ENCODE peak calls at places on chromosome X, in eight cellular contexts. F is fibroblast of pulmonary artery, E is GM12865, U is astrocyte, L is fibroblast of lung, R is choroid plexus epithelial cell, Y is kidney epithelial cell, P is spleen. Z is an unnamed sample.

GRCh38 chrX:30364229-30364628 is 55.0 kb upstream of the NR0B1 start:
- DNase-seq in F (no peak), E (no peak), U (no peak), L (no peak), R (no peak), Y (no peak), P (no peak), Z (no peak)

GRCh38 chrX:118216488-118216887 is 99.9 kb upstream of the KLHL13 start:
- DNase-seq in F (no peak), E (no peak), U (no peak), L (no peak), R (no peak), Y (peak), P (no peak), Z (no peak)

GRCh38 chrX:3052864-3053263 is 11.6 kb downstream of the ARSF start:
- DNase-seq in F (no peak), E (no peak), U (no peak), L (no peak), R (no peak), Y (no peak), P (no peak), Z (no peak)

GRCh38 chrX:127708155-127708554 is 344.0 kb downstream of the ACTRT1 start:
- DNase-seq in F (no peak), E (no peak), U (no peak), L (no peak), R (no peak), Y (no peak), P (no peak), Z (no peak)

GRCh38 chrX:19739683-19740082 is 147.7 kb downstream of the SH3KBP1 start:
- DNase-seq in F (peak), E (peak), U (peak), L (peak), R (peak), Y (no peak), P (peak), Z (peak)

GRCh38 chrX:57918750-57919436 is 8.6 kb upstream of the ZXDA start:
- DNase-seq in F (peak), E (peak), U (no peak), L (no peak), R (peak), Y (no peak), P (no peak), Z (no peak)

GRCh38 chrX:38880460-38880859 is 79.2 kb downstream of the MID1IP1 start:
- DNase-seq in F (no peak), E (no peak), U (peak), L (peak), R (no peak), Y (no peak), P (no peak), Z (no peak)

GRCh38 chrX:119093991-119094741 is 21.4 kb downstream of the CT47C1 start:
- DNase-seq in F (no peak), E (no peak), U (no peak), L (peak), R (no peak), Y (no peak), P (no peak), Z (no peak)

GRCh38 chrX:109943092-109943739 is 59.7 kb upstream of the TMEM164 start:
- DNase-seq in F (no peak), E (no peak), U (peak), L (peak), R (no peak), Y (no peak), P (no peak), Z (no peak)

GRCh38 chrX:111133389-111133788 is 37.4 kb downstream of the PAK3 start:
- DNase-seq in F (peak), E (no peak), U (no peak), L (peak), R (no peak), Y (no peak), P (no peak), Z (no peak)

GRCh38 chrX:96432647-96433046 is 252.0 kb upstream of the DIAPH2 start:
- DNase-seq in F (peak), E (no peak), U (no peak), L (peak), R (peak), Y (no peak), P (no peak), Z (no peak)

GRCh38 chrX:124529786-124530185 is 183.4 kb downstream of the SH2D1A start:
- DNase-seq in F (no peak), E (no peak), U (no peak), L (no peak), R (no peak), Y (no peak), P (no peak), Z (no peak)

GRCh38 chrX:3268804-3269203 is 77.6 kb downstream of the MXRA5 start:
- DNase-seq in F (no peak), E (no peak), U (peak), L (peak), R (no peak), Y (no peak), P (no peak), Z (peak)

GRCh38 chrX:121579016-121579760 is 531.8 kb downstream of the GLUD2 start:
- DNase-seq in F (peak), E (peak), U (no peak), L (peak), R (peak), Y (no peak), P (no peak), Z (peak)

GRCh38 chrX:154986826-154987575 is 35.5 kb downstream of the F8 start:
- DNase-seq in F (peak), E (peak), U (no peak), L (no peak), R (peak), Y (no peak), P (no peak), Z (no peak)

GRCh38 chrX:154979671-154980070 is 42.9 kb downstream of the F8 start:
- DNase-seq in F (peak), E (no peak), U (no peak), L (no peak), R (no peak), Y (no peak), P (no peak), Z (no peak)

GRCh38 chrX:154980330-154981115 is 42.0 kb downstream of the F8 start:
- DNase-seq in F (peak), E (peak), U (peak), L (peak), R (peak), Y (peak), P (peak), Z (peak)

GRCh38 chrX:154981116-154981411 is 41.5 kb downstream of the F8 start:
- DNase-seq in F (no peak), E (no peak), U (no peak), L (no peak), R (no peak), Y (no peak), P (no peak), Z (no peak)
- H3K4me3 ChIP-seq in F (no peak), E (no peak), U (peak), L (no peak), R (peak), Y (no peak), P (no peak), Z (no peak)

DNA sequence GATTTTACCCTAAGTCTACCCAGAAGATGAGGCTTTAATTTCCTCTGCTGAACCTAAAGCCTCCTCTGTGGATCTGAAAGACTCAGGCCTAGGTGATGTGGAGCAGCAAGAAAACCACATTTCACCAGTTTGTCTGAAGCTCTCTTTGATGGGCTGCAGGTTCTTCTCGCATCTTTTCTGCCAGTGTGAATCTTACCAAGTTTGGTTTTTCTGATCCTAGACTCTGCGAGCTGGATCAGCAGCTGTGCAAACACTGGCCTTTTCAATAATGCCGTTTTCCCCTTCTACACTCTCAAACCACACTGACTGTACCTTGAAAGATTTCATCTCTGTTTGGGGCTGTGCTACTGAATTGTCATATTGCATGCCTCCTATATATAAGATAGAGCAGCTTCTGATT is 133.5 kb upstream of the FAM9C start:
- DNase-seq in F (no peak), E (no peak), U (no peak), L (no peak), R (no peak), Y (no peak), P (no peak), Z (no peak)
- TF ChIP-seq CTCF in F (no peak), E (no peak), U (no peak), L (no peak), R (no peak), Y (no peak), P (no peak), Z (no peak)

DNA sequence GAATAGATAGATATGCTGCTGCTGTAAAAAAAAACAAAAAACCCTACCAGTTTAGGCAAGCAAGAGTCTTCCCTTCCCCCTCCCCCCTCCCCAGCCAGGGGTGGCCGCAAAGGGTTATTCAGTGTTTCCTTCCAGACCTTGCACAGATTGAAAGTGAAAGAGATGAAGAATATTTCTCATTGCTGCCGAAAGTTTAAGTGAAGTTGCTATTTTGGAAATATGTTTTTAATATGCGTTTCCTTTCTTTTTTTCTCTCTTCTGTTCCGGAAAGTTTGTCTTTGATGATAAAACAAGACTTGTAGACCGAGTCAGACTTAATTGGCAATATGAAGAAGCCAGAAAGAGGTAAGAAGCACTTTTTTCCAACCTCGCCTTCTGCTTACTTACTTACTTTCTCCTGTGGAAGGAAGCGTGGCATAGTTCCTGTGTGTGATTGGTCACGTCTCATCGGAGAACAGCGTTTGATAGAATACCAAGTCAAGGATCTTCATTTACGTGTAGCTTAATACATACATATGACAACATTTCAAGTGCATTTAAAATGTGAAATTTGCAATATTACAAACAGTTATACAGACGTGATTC is 58.4 kb upstream of the CLCN4 start:
- DNase-seq in F (no peak), E (peak), U (no peak), L (no peak), R (peak), Y (no peak), P (no peak), Z (no peak)
- H3K4me3 ChIP-seq in F (no peak), E (peak), U (no peak), L (no peak), R (no peak), Y (no peak), P (peak), Z (no peak)

GRCh38 chrX:48575642-48576041 is 1.4 kb downstream of the RBM3 start:
- DNase-seq in F (no peak), E (no peak), U (no peak), L (no peak), R (no peak), Y (no peak), P (no peak), Z (no peak)

GRCh38 chrX:48576108-48576507 is 1.8 kb downstream of the RBM3 start:
- DNase-seq in F (no peak), E (no peak), U (no peak), L (no peak), R (no peak), Y (no peak), P (no peak), Z (no peak)

GRCh38 chrX:48573690-48574269 is 504 bp upstream of the RBM3 start:
- DNase-seq in F (no peak), E (no peak), U (no peak), L (no peak), R (peak), Y (no peak), P (peak), Z (no peak)

GRCh38 chrX:48578661-48579128 is 4.4 kb downstream of the RBM3 start:
- DNase-seq in F (no peak), E (no peak), U (no peak), L (no peak), R (no peak), Y (no peak), P (no peak), Z (no peak)

DNA sequence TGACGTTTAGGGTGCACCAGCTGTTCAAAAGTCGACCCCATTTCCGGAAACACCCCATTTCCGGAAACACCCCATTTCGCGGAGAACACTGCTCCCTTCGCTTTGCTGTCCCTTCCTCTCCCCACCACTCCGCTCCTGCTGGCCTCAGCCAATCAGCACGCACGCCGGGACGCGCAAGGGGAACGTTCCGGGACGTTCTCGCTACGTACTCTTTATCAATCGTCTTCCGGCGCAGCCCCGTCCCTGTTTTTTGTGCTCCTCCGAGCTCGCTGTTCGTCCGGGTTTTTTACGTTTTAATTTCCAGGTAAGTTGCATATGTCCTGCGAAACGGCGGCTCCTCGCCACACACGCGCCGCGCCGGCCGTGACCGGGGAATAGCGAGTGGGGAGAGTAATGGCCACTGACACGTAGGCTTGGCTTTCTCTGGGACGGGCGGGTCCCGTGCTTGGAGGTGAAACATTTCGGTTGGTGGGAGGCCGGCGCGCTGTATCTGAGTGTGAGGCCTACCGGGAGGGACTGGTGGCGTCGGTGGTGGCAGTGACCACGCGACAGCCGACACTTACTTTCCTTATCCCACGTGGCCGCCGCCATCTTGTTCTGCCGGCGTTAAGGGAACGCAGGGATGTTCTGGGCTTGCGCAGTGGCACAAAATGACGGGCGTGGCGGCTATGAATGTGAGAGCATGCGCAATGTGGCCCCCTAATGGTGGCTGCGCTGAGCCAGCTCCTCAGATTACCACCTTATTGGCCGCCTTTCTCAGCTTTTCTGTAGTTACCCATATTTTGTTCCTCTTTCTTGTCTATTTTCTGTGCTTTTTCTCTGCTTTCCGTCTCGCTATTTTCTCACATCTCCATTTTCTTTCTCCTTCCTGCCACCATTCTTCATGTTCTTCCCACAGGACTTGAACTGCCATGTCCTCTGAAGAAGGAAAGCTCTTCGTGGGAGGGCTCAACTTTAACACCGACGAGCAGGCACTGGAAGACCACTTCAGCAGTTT is at the start of gene RBM3:
- DNase-seq in F (peak), E (peak), U (peak), L (peak), R (peak), Y (peak), P (peak), Z (peak)
- TF ChIP-seq CTCF in F (peak), E (peak), U (peak), L (peak), R (peak), Y (peak), P (peak), Z (peak)

GRCh38 chrX:153981231-153981630 is 8.7 kb downstream of the TMEM187 start:
- DNase-seq in F (no peak), E (no peak), U (no peak), L (no peak), R (no peak), Y (no peak), P (peak), Z (no peak)
- H3K4me3 ChIP-seq in F (no peak), E (no peak), U (no peak), L (no peak), R (no peak), Y (no peak), P (no peak), Z (no peak)